ENCODE peak calls at places on chromosome 22, in nine cellular contexts. C is left ventricle myocardium inferior; L is HEK293T; Q is activated CD8-positive, alpha-beta memory T cell treated with anti-CD3 and anti-CD28 coated beads, Interleukin-2, amount 10 ng/mL, durations not matched to agents 7 days and 5 days; X is NCI-H1417; D is substantia nigra; F is H7; Z is renal cortical epithelial cell; B is activated T-helper 1 cell treated with anti-CD3 and anti-CD28 coated beads, Interleukin-2, amount 50 U/mL, for 16 hours. E is an unnamed sample.
A peak's percentile ranks its signal among the peaks of the same experiment; 100 is the strongest.

GRCh38 chr22:36467042-36467810 is 14.2 kb downstream of the TXN2 start:
- DNase-seq in C (peak; percentile 77), L (no peak), Q (no peak), X (peak; percentile 5), D (no peak), F (no peak), Z (peak; percentile 45), B (no peak), E (peak; percentile 51)

GRCh38 chr22:27086080-27086479 is 428.7 kb downstream of the MIAT start:
- DNase-seq in C (no peak), L (no peak), Q (no peak), X (no peak), D (no peak), F (no peak), Z (no peak), B (no peak), E (no peak)

GRCh38 chr22:19998232-19998951 is 18.2 kb downstream of the ARVCF start:
- DNase-seq in C (no peak), L (no peak), Q (no peak), X (no peak), D (no peak), F (peak; percentile 76), Z (no peak), B (no peak), E (no peak)

GRCh38 chr22:50039669-50040458 is 18.2 kb downstream of the TTLL8 start:
- DNase-seq in C (no peak), L (no peak), Q (no peak), X (no peak), D (no peak), F (peak; percentile 11), Z (no peak), B (no peak), E (no peak)

GRCh38 chr22:47032091-47032943 is 269.9 kb downstream of the TBC1D22A start:
- DNase-seq in C (peak; percentile 11), L (no peak), Q (no peak), X (no peak), D (no peak), F (no peak), Z (no peak), B (no peak), E (no peak)

GRCh38 chr22:47110817-47111443 is 348.5 kb downstream of the TBC1D22A start:
- DNase-seq in C (no peak), L (no peak), Q (no peak), X (no peak), D (no peak), F (peak; percentile 14), Z (no peak), B (no peak), E (no peak)

GRCh38 chr22:41831383-41831782 is 1.5 kb upstream of the SREBF2 start:
- DNase-seq in C (no peak), L (no peak), Q (no peak), X (no peak), D (no peak), F (no peak), Z (no peak), B (no peak), E (peak; percentile 29)

GRCh38 chr22:50326959-50327710 is at the start of gene DENND6B:
- DNase-seq in C (peak; percentile 85), L (peak; percentile 89), Q (peak; percentile 73), X (peak; percentile 57), D (peak; percentile 60), F (peak; percentile 98), Z (no peak), B (peak; percentile 65), E (peak; percentile 73)

GRCh38 chr22:23237201-23237798 is 57.0 kb downstream of the BCR start:
- DNase-seq in C (peak; percentile 88), L (no peak), Q (no peak), X (peak; percentile 55), D (no peak), F (peak; percentile 74), Z (no peak), B (no peak), E (peak; percentile 97)

GRCh38 chr22:35839811-35840739 is 122.4 kb downstream of the APOL5 start:
- DNase-seq in C (peak; percentile 82), L (peak; percentile 92), Q (no peak), X (peak; percentile 89), D (peak; percentile 15), F (peak; percentile 48), Z (peak; percentile 92), B (no peak), E (peak; percentile 98)

GRCh38 chr22:37731804-37732471 is 35.1 kb downstream of the TRIOBP start:
- DNase-seq in C (no peak), L (no peak), Q (no peak), X (no peak), D (no peak), F (no peak), Z (peak; percentile 45), B (no peak), E (no peak)

E was measured in LHCN-M2.